ENCODE peak calls at places on chromosomes 12 and 14, in five cellular contexts. One of them, this sample, is unnamed.

GRCh38 chr12:42568952-42569916 is 20.3 kb downstream of the PRICKLE1 start:
- DNase-seq in cerebellar cortex: peak
- DNase-seq in EH: peak
- DNase-seq in hippocampal formation: peak
- DNase-seq in left lung: no peak
- DNase-seq in this sample: no peak

GRCh38 chr14:56002876-56003625 is 115.2 kb upstream of the PELI2 start:
- DNase-seq in hippocampal formation: no peak
- DNase-seq in cerebellar cortex: no peak
- DNase-seq in left lung: no peak
- DNase-seq in EH: no peak
- DNase-seq in this sample: no peak

GRCh38 chr12:128078311-128078851 is 188.6 kb upstream of the TMEM132C start:
- DNase-seq in EH: peak
- DNase-seq in hippocampal formation: no peak
- DNase-seq in cerebellar cortex: no peak
- DNase-seq in left lung: no peak
- DNase-seq in this sample: no peak

GRCh38 chr12:46450279-46450748 is 77.7 kb upstream of the SLC38A2 start:
- DNase-seq in hippocampal formation: no peak
- DNase-seq in EH: no peak
- DNase-seq in cerebellar cortex: no peak
- DNase-seq in left lung: peak
- DNase-seq in this sample: peak

GRCh38 chr14:94630396-94630795 is 18.2 kb downstream of the SERPINA3 start:
- DNase-seq in hippocampal formation: no peak
- DNase-seq in cerebellar cortex: no peak
- DNase-seq in left lung: no peak
- DNase-seq in EH: no peak
- DNase-seq in this sample: no peak

GRCh38 chr12:102543494-102543893 is 63.1 kb upstream of the IGF1 start:
- DNase-seq in hippocampal formation: no peak
- DNase-seq in EH: peak
- DNase-seq in cerebellar cortex: no peak
- DNase-seq in left lung: no peak
- DNase-seq in this sample: no peak

GRCh38 chr12:127785936-127786335 is 481.0 kb upstream of the TMEM132C start:
- DNase-seq in hippocampal formation: no peak
- DNase-seq in EH: no peak
- DNase-seq in left lung: no peak
- DNase-seq in cerebellar cortex: no peak
- DNase-seq in this sample: no peak

GRCh38 chr12:108649668-108650067 is 16.0 kb upstream of the SELPLG start:
- DNase-seq in cerebellar cortex: peak
- DNase-seq in hippocampal formation: no peak
- DNase-seq in left lung: no peak
- DNase-seq in EH: peak
- DNase-seq in this sample: no peak

GRCh38 chr12:120580787-120581723 is at the start of gene POP5:
- DNase-seq in hippocampal formation: peak
- DNase-seq in EH: peak
- DNase-seq in left lung: peak
- DNase-seq in cerebellar cortex: peak
- DNase-seq in this sample: peak

GRCh38 chr14:99430491-99430890 is 50.2 kb downstream of the SETD3 start:
- DNase-seq in hippocampal formation: no peak
- DNase-seq in left lung: no peak
- DNase-seq in EH: peak
- DNase-seq in cerebellar cortex: no peak
- DNase-seq in this sample: no peak

GRCh38 chr12:63845726-63846125 is 1.2 kb downstream of the SRGAP1 start:
- DNase-seq in cerebellar cortex: peak
- DNase-seq in hippocampal formation: no peak
- DNase-seq in EH: peak
- DNase-seq in left lung: no peak
- DNase-seq in this sample: no peak

GRCh38 chr14:100675664-100676063 is 51.0 kb upstream of the DLK1 start:
- DNase-seq in left lung: no peak
- DNase-seq in EH: no peak
- DNase-seq in hippocampal formation: no peak
- DNase-seq in cerebellar cortex: no peak
- DNase-seq in this sample: no peak

GRCh38 chr14:104284107-104284592 is 145.8 kb downstream of the KIF26A start:
- DNase-seq in hippocampal formation: no peak
- DNase-seq in EH: no peak
- DNase-seq in left lung: peak
- DNase-seq in cerebellar cortex: no peak
- DNase-seq in this sample: no peak

GRCh38 chr14:74979029-74979428 is 23.6 kb upstream of the PGF start:
- DNase-seq in cerebellar cortex: no peak
- DNase-seq in hippocampal formation: no peak
- DNase-seq in left lung: no peak
- DNase-seq in EH: no peak
- DNase-seq in this sample: no peak

GRCh38 chr12:115943630-115944391 is 333.7 kb downstream of the MED13L start:
- DNase-seq in hippocampal formation: no peak
- DNase-seq in left lung: peak
- DNase-seq in cerebellar cortex: no peak
- DNase-seq in EH: no peak
- DNase-seq in this sample: no peak

GRCh38 chr12:45216983-45217485 is 1.1 kb downstream of the ANO6 start:
- DNase-seq in left lung: no peak
- DNase-seq in EH: peak
- DNase-seq in hippocampal formation: no peak
- DNase-seq in cerebellar cortex: no peak
- DNase-seq in this sample: no peak

GRCh38 chr12:14959463-14959862 is 1.9 kb downstream of the ARHGDIB start:
- DNase-seq in left lung: no peak
- DNase-seq in cerebellar cortex: no peak
- DNase-seq in hippocampal formation: no peak
- DNase-seq in EH: no peak
- DNase-seq in this sample: no peak

GRCh38 chr12:13205809-13206559 is 9.5 kb downstream of the EMP1 start:
- DNase-seq in hippocampal formation: no peak
- DNase-seq in cerebellar cortex: no peak
- DNase-seq in left lung: no peak
- DNase-seq in EH: peak
- DNase-seq in this sample: no peak

GRCh38 chr12:6607751-6608591 is 792 bp upstream of the CHD4 start:
- DNase-seq in left lung: no peak
- DNase-seq in hippocampal formation: peak
- DNase-seq in EH: peak
- DNase-seq in cerebellar cortex: peak
- DNase-seq in this sample: peak

GRCh38 chr14:102659797-102660196 is 67.3 kb downstream of the RCOR1 start:
- DNase-seq in cerebellar cortex: no peak
- DNase-seq in hippocampal formation: no peak
- DNase-seq in EH: peak
- DNase-seq in left lung: no peak
- DNase-seq in this sample: no peak

GRCh38 chr12:8057839-8058238 is 8.3 kb downstream of the C3AR1 start:
- DNase-seq in EH: peak
- DNase-seq in cerebellar cortex: no peak
- DNase-seq in hippocampal formation: no peak
- DNase-seq in left lung: no peak
- DNase-seq in this sample: no peak

GRCh38 chr14:34361504-34362011 is 100.5 kb downstream of the SPTSSA start:
- DNase-seq in EH: no peak
- DNase-seq in cerebellar cortex: no peak
- DNase-seq in left lung: no peak
- DNase-seq in hippocampal formation: no peak
- DNase-seq in this sample: no peak

GRCh38 chr12:46855760-46856159 is 30.0 kb upstream of the SLC38A4 start:
- DNase-seq in left lung: no peak
- DNase-seq in cerebellar cortex: no peak
- DNase-seq in EH: no peak
- DNase-seq in hippocampal formation: no peak
- DNase-seq in this sample: no peak

GRCh38 chr12:47604474-47604873 is 101.4 kb downstream of the RPAP3 start:
- DNase-seq in cerebellar cortex: no peak
- DNase-seq in left lung: no peak
- DNase-seq in EH: peak
- DNase-seq in hippocampal formation: no peak
- DNase-seq in this sample: no peak

GRCh38 chr12:52207895-52208294 is 16.1 kb upstream of the KRT80 start:
- DNase-seq in EH: peak
- DNase-seq in cerebellar cortex: peak
- DNase-seq in left lung: peak
- DNase-seq in hippocampal formation: no peak
- DNase-seq in this sample: no peak

GRCh38 chr14:65131176-65131765 is 29.0 kb upstream of the MAX start:
- DNase-seq in hippocampal formation: no peak
- DNase-seq in cerebellar cortex: no peak
- DNase-seq in EH: peak
- DNase-seq in left lung: no peak
- DNase-seq in this sample: no peak

GRCh38 chr14:69005432-69006148 is 26.5 kb upstream of the ACTN1 start:
- DNase-seq in left lung: peak
- DNase-seq in hippocampal formation: no peak
- DNase-seq in EH: peak
- DNase-seq in cerebellar cortex: no peak
- DNase-seq in this sample: no peak

GRCh38 chr12:79438480-79439178 is 252.1 kb downstream of the PAWR start:
- DNase-seq in hippocampal formation: no peak
- DNase-seq in cerebellar cortex: no peak
- DNase-seq in left lung: no peak
- DNase-seq in EH: no peak
- DNase-seq in this sample: no peak

GRCh38 chr14:75851574-75851866 is 130.3 kb downstream of the TGFB3 start:
- DNase-seq in left lung: no peak
- DNase-seq in cerebellar cortex: no peak
- DNase-seq in hippocampal formation: no peak
- DNase-seq in EH: no peak
- DNase-seq in this sample: no peak

GRCh38 chr12:42182394-42182793 is 37.7 kb upstream of the GXYLT1 start:
- DNase-seq in EH: no peak
- DNase-seq in cerebellar cortex: no peak
- DNase-seq in left lung: no peak
- DNase-seq in hippocampal formation: no peak
- DNase-seq in this sample: no peak

GRCh38 chr14:71650187-71650586 is 282.0 kb upstream of the RGS6 start:
- DNase-seq in left lung: no peak
- DNase-seq in EH: peak
- DNase-seq in hippocampal formation: no peak
- DNase-seq in cerebellar cortex: no peak
- DNase-seq in this sample: no peak

GRCh38 chr14:97456958-97457357 is 659.8 kb downstream of the VRK1 start:
- DNase-seq in cerebellar cortex: no peak
- DNase-seq in hippocampal formation: no peak
- DNase-seq in EH: no peak
- DNase-seq in left lung: no peak
- DNase-seq in this sample: no peak

GRCh38 chr12:74538491-74539258 is 1.0 kb downstream of the ATXN7L3B start:
- DNase-seq in EH: peak
- DNase-seq in cerebellar cortex: peak
- DNase-seq in left lung: no peak
- DNase-seq in hippocampal formation: no peak
- DNase-seq in this sample: no peak

GRCh38 chr12:104643093-104643646 is 186.4 kb downstream of the CHST11 start:
- DNase-seq in cerebellar cortex: no peak
- DNase-seq in EH: no peak
- DNase-seq in hippocampal formation: no peak
- DNase-seq in left lung: no peak
- DNase-seq in this sample: no peak

GRCh38 chr12:12872934-12873275 is 18.5 kb upstream of the GPRC5A start:
- DNase-seq in EH: peak
- DNase-seq in cerebellar cortex: no peak
- DNase-seq in left lung: no peak
- DNase-seq in hippocampal formation: no peak
- DNase-seq in this sample: no peak

GRCh38 chr12:44193281-44193680 is 357.4 kb downstream of the TMEM117 start:
- DNase-seq in cerebellar cortex: no peak
- DNase-seq in left lung: no peak
- DNase-seq in hippocampal formation: no peak
- DNase-seq in EH: no peak
- DNase-seq in this sample: no peak

GRCh38 chr12:27226319-27226984 is 17.6 kb upstream of the STK38L start:
- DNase-seq in EH: no peak
- DNase-seq in hippocampal formation: no peak
- DNase-seq in cerebellar cortex: no peak
- DNase-seq in left lung: no peak
- DNase-seq in this sample: no peak

GRCh38 chr12:55932546-55932919 is 1.6 kb downstream of the DGKA start:
- DNase-seq in cerebellar cortex: peak
- DNase-seq in left lung: no peak
- DNase-seq in EH: peak
- DNase-seq in hippocampal formation: no peak
- DNase-seq in this sample: no peak

This sample was measured in CMK.